ENCODE peak calls at places on chromosome 2, in ten cellular contexts. One of them, this sample, is unnamed. For H3K4me1, the result is how much of the 10 kb centered on the place peaks cover.

GRCh38 chr2:128263902-128264331 is 54.8 kb downstream of the HS6ST1 start:
- DNase-seq in gastrocnemius medialis: no peak
- DNase-seq in K562: no peak
- DNase-seq in testis: peak
- DNase-seq in IMR-90: no peak
- DNase-seq in ovary: no peak
- DNase-seq in adrenal gland: no peak
- DNase-seq in body of pancreas: no peak
- DNase-seq in right lobe of liver: no peak
- DNase-seq in tibial nerve: no peak
- DNase-seq in this sample: no peak

GRCh38 chr2:71672640-71673401 is 219.5 kb downstream of the DYSF start:
- DNase-seq in gastrocnemius medialis: no peak
- DNase-seq in K562: no peak
- DNase-seq in testis: peak
- DNase-seq in IMR-90: no peak
- DNase-seq in ovary: no peak
- DNase-seq in adrenal gland: no peak
- DNase-seq in body of pancreas: no peak
- DNase-seq in right lobe of liver: peak
- DNase-seq in tibial nerve: no peak
- DNase-seq in this sample: no peak

GRCh38 chr2:191165190-191165643 is 14.4 kb upstream of the STAT4 start:
- DNase-seq in gastrocnemius medialis: no peak
- DNase-seq in K562: peak
- DNase-seq in testis: no peak
- DNase-seq in IMR-90: peak
- DNase-seq in ovary: no peak
- DNase-seq in adrenal gland: no peak
- DNase-seq in body of pancreas: no peak
- DNase-seq in right lobe of liver: no peak
- DNase-seq in tibial nerve: no peak
- DNase-seq in this sample: no peak

GRCh38 chr2:172972005-172972619 is 103.5 kb upstream of the MAP3K20 start:
- DNase-seq in gastrocnemius medialis: no peak
- DNase-seq in K562: peak
- DNase-seq in testis: peak
- DNase-seq in IMR-90: peak
- DNase-seq in ovary: peak
- DNase-seq in adrenal gland: peak
- DNase-seq in body of pancreas: peak
- DNase-seq in right lobe of liver: peak
- DNase-seq in tibial nerve: no peak
- DNase-seq in this sample: no peak

GRCh38 chr2:83900859-83901258 is 558.2 kb downstream of the SUCLG1 start:
- DNase-seq in gastrocnemius medialis: no peak
- DNase-seq in K562: no peak
- DNase-seq in testis: no peak
- DNase-seq in IMR-90: peak
- DNase-seq in ovary: no peak
- DNase-seq in adrenal gland: no peak
- DNase-seq in body of pancreas: no peak
- DNase-seq in right lobe of liver: no peak
- DNase-seq in tibial nerve: no peak
- DNase-seq in this sample: no peak

GRCh38 chr2:61853086-61853847 is 593 bp downstream of the FAM161A start:
- DNase-seq in gastrocnemius medialis: peak
- DNase-seq in K562: peak
- DNase-seq in testis: peak
- DNase-seq in IMR-90: no peak
- DNase-seq in ovary: peak
- DNase-seq in adrenal gland: no peak
- DNase-seq in body of pancreas: peak
- DNase-seq in right lobe of liver: no peak
- DNase-seq in tibial nerve: peak
- DNase-seq in this sample: peak

GRCh38 chr2:68643011-68643873 is at the start of gene PROKR1:
- DNase-seq in gastrocnemius medialis: no peak
- DNase-seq in K562: peak
- DNase-seq in testis: peak
- DNase-seq in IMR-90: no peak
- DNase-seq in ovary: peak
- DNase-seq in adrenal gland: peak
- DNase-seq in body of pancreas: peak
- DNase-seq in right lobe of liver: peak
- DNase-seq in tibial nerve: no peak
- DNase-seq in this sample: peak

GRCh38 chr2:237527241-237527640 is 39.1 kb upstream of the PRLH start:
- DNase-seq in gastrocnemius medialis: no peak
- DNase-seq in K562: no peak
- DNase-seq in testis: no peak
- DNase-seq in IMR-90: no peak
- DNase-seq in ovary: no peak
- DNase-seq in adrenal gland: no peak
- DNase-seq in body of pancreas: no peak
- DNase-seq in right lobe of liver: no peak
- DNase-seq in tibial nerve: no peak
- DNase-seq in this sample: no peak

DNA sequence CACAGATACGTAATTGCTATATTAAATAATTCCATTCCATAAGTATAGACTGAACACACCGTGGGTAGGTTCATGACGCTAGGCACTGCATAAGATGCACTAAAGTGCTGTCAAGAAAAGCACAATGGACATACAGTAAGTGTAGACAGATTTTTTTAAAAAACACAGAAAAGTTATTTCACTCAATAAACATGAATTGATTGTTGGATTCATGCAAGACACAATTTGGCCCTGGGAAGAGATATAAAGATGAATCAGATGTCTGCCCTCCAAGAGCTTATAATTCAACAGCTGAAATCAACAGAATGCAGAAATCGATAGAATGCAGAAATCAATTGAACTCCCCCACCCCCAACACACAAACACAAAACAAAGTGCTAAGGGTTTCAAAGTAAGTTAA is 1.8 kb downstream of the NBAS start:
- DNase-seq in gastrocnemius medialis: no peak
- DNase-seq in K562: peak
- DNase-seq in testis: no peak
- DNase-seq in IMR-90: no peak
- DNase-seq in ovary: no peak
- DNase-seq in adrenal gland: no peak
- DNase-seq in body of pancreas: no peak
- DNase-seq in right lobe of liver: no peak
- DNase-seq in tibial nerve: no peak
- DNase-seq in this sample: no peak
- TF ChIP-seq POLR2A in gastrocnemius medialis: no peak
- TF ChIP-seq POLR2A in K562: no peak
- TF ChIP-seq POLR2A in testis: no peak
- TF ChIP-seq POLR2A in IMR-90: no peak
- TF ChIP-seq POLR2A in ovary: no peak
- TF ChIP-seq POLR2A in adrenal gland: no peak
- TF ChIP-seq POLR2A in body of pancreas: no peak
- TF ChIP-seq POLR2A in right lobe of liver: no peak
- TF ChIP-seq POLR2A in tibial nerve: no peak
- TF ChIP-seq POLR2A in this sample: no peak

GRCh38 chr2:220224711-220225519 is 597.5 kb downstream of the SLC4A3 start:
- DNase-seq in gastrocnemius medialis: no peak
- DNase-seq in K562: no peak
- DNase-seq in testis: no peak
- DNase-seq in IMR-90: peak
- DNase-seq in ovary: no peak
- DNase-seq in adrenal gland: no peak
- DNase-seq in body of pancreas: no peak
- DNase-seq in right lobe of liver: no peak
- DNase-seq in tibial nerve: no peak
- DNase-seq in this sample: no peak

GRCh38 chr2:220227272-220227920 is 600.0 kb downstream of the SLC4A3 start:
- DNase-seq in gastrocnemius medialis: no peak
- DNase-seq in K562: no peak
- DNase-seq in testis: no peak
- DNase-seq in IMR-90: peak
- DNase-seq in ovary: no peak
- DNase-seq in adrenal gland: no peak
- DNase-seq in body of pancreas: no peak
- DNase-seq in right lobe of liver: no peak
- DNase-seq in tibial nerve: no peak
- DNase-seq in this sample: no peak

GRCh38 chr2:220226076-220226475 is 598.6 kb downstream of the SLC4A3 start:
- DNase-seq in gastrocnemius medialis: no peak
- DNase-seq in K562: no peak
- DNase-seq in testis: no peak
- DNase-seq in IMR-90: no peak
- DNase-seq in ovary: no peak
- DNase-seq in adrenal gland: no peak
- DNase-seq in body of pancreas: no peak
- DNase-seq in right lobe of liver: no peak
- DNase-seq in tibial nerve: no peak
- DNase-seq in this sample: no peak

GRCh38 chr2:220228310-220229006 is 601.0 kb downstream of the SLC4A3 start:
- DNase-seq in gastrocnemius medialis: no peak
- DNase-seq in K562: no peak
- DNase-seq in testis: no peak
- DNase-seq in IMR-90: peak
- DNase-seq in ovary: no peak
- DNase-seq in adrenal gland: peak
- DNase-seq in body of pancreas: no peak
- DNase-seq in right lobe of liver: no peak
- DNase-seq in tibial nerve: no peak
- DNase-seq in this sample: no peak

DNA sequence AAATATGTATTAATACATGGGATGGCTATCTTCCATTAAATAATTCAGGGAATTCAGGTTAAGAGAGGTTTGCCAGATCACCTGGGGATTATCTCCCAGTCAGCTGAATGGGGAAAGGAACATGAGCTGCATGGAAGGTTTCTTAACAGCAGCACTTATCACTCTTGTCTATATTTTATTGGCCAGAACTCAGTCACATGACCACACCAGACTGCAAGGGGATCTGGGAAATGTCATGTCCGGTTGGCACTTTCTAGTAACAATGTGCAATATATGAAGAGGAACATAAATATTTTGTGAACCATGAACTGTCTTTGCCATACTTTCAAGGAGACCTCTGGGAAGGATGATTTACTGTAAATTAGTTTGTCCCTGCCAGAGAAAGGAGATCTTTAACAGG is 599.1 kb downstream of the SLC4A3 start:
- DNase-seq in gastrocnemius medialis: no peak
- DNase-seq in K562: no peak
- DNase-seq in testis: no peak
- DNase-seq in IMR-90: no peak
- DNase-seq in ovary: no peak
- DNase-seq in adrenal gland: no peak
- DNase-seq in body of pancreas: no peak
- DNase-seq in right lobe of liver: no peak
- DNase-seq in tibial nerve: no peak
- DNase-seq in this sample: no peak
- H3K4me1 ChIP-seq in gastrocnemius medialis: under half
- H3K4me1 ChIP-seq in K562: under half
- H3K4me1 ChIP-seq in testis: under half
- H3K4me1 ChIP-seq in IMR-90: under half
- H3K4me1 ChIP-seq in ovary: under half
- H3K4me1 ChIP-seq in adrenal gland: under half
- H3K4me1 ChIP-seq in body of pancreas: under half
- H3K4me1 ChIP-seq in right lobe of liver: under half
- H3K4me1 ChIP-seq in tibial nerve: under half
- H3K4me1 ChIP-seq in this sample: under half

GRCh38 chr2:30233142-30233961 is 2.0 kb downstream of the LBH start:
- DNase-seq in gastrocnemius medialis: no peak
- DNase-seq in K562: no peak
- DNase-seq in testis: no peak
- DNase-seq in IMR-90: no peak
- DNase-seq in ovary: no peak
- DNase-seq in adrenal gland: no peak
- DNase-seq in body of pancreas: no peak
- DNase-seq in right lobe of liver: no peak
- DNase-seq in tibial nerve: no peak
- DNase-seq in this sample: no peak

GRCh38 chr2:30231726-30232026 is 342 bp downstream of the LBH start:
- DNase-seq in gastrocnemius medialis: no peak
- DNase-seq in K562: no peak
- DNase-seq in testis: no peak
- DNase-seq in IMR-90: no peak
- DNase-seq in ovary: no peak
- DNase-seq in adrenal gland: no peak
- DNase-seq in body of pancreas: no peak
- DNase-seq in right lobe of liver: no peak
- DNase-seq in tibial nerve: no peak
- DNase-seq in this sample: no peak

GRCh38 chr2:30232801-30233130 is 1.4 kb downstream of the LBH start:
- DNase-seq in gastrocnemius medialis: no peak
- DNase-seq in K562: no peak
- DNase-seq in testis: no peak
- DNase-seq in IMR-90: no peak
- DNase-seq in ovary: no peak
- DNase-seq in adrenal gland: no peak
- DNase-seq in body of pancreas: no peak
- DNase-seq in right lobe of liver: peak
- DNase-seq in tibial nerve: no peak
- DNase-seq in this sample: no peak

GRCh38 chr2:30230855-30231725 is at the start of gene LBH:
- DNase-seq in gastrocnemius medialis: peak
- DNase-seq in K562: peak
- DNase-seq in testis: peak
- DNase-seq in IMR-90: peak
- DNase-seq in ovary: peak
- DNase-seq in adrenal gland: peak
- DNase-seq in body of pancreas: peak
- DNase-seq in right lobe of liver: peak
- DNase-seq in tibial nerve: peak
- DNase-seq in this sample: peak

DNA sequence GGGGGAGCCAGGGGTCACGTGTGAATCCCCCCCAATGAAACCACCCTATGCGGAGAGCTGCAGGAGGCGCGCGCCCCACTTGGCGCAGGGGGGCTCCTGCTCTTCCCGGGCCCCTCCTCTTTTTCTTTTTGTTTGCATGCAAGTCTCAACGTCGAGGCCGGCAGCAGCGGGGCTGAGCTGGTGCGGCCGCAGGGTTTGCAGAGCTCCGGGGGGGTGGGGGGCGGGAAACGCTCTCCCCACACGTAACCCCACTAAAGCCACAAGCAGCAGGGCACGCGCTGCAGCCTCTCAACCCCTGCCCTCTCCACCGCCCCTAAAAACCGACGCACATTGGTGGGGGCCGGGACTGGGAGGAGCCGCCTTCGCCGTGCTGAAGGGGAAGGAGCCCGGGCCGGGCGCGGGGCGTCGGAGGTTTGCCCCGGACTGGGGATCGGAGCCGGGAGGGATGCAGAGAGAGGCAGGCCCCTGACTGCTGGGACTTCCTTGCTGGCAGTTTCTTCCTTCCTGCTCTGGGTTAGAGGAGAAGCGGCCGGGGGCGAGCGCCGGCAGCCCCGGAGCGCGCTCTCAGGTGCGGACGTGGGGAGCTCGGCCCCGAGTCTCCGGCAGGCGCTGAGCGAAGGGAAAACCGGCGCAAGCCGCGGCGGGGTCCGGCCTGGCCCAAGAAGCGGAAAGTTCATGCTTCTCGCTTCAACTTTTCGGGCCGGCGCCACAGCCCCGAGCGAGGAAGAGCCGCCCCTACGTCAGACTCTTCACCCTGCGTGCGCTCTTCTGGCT is 880 bp downstream of the LBH start:
- DNase-seq in gastrocnemius medialis: no peak
- DNase-seq in K562: peak
- DNase-seq in testis: peak
- DNase-seq in IMR-90: peak
- DNase-seq in ovary: peak
- DNase-seq in adrenal gland: no peak
- DNase-seq in body of pancreas: peak
- DNase-seq in right lobe of liver: peak
- DNase-seq in tibial nerve: no peak
- DNase-seq in this sample: peak
- TF ChIP-seq POLR2A in gastrocnemius medialis: no peak
- TF ChIP-seq POLR2A in K562: no peak
- TF ChIP-seq POLR2A in testis: no peak
- TF ChIP-seq POLR2A in IMR-90: peak
- TF ChIP-seq POLR2A in ovary: no peak
- TF ChIP-seq POLR2A in adrenal gland: no peak
- TF ChIP-seq POLR2A in body of pancreas: peak
- TF ChIP-seq POLR2A in right lobe of liver: no peak
- TF ChIP-seq POLR2A in tibial nerve: no peak
- TF ChIP-seq POLR2A in this sample: no peak

GRCh38 chr2:136251777-136252477 is 134.0 kb upstream of the CXCR4 start:
- DNase-seq in gastrocnemius medialis: no peak
- DNase-seq in K562: no peak
- DNase-seq in testis: no peak
- DNase-seq in IMR-90: no peak
- DNase-seq in ovary: no peak
- DNase-seq in adrenal gland: no peak
- DNase-seq in body of pancreas: no peak
- DNase-seq in right lobe of liver: no peak
- DNase-seq in tibial nerve: no peak
- DNase-seq in this sample: no peak
- H3K4me1 ChIP-seq in gastrocnemius medialis: under half
- H3K4me1 ChIP-seq in K562: under half
- H3K4me1 ChIP-seq in testis: under half
- H3K4me1 ChIP-seq in IMR-90: under half
- H3K4me1 ChIP-seq in ovary: under half
- H3K4me1 ChIP-seq in adrenal gland: under half
- H3K4me1 ChIP-seq in body of pancreas: under half
- H3K4me1 ChIP-seq in right lobe of liver: under half
- H3K4me1 ChIP-seq in tibial nerve: under half
- H3K4me1 ChIP-seq in this sample: under half

This sample was measured in upper lobe of left lung.